ENCODE peak calls at places on chromosomes 16 and 17, in four cellular contexts. One of them, this sample, is unnamed.

GRCh38 chr17:27989046-27989445 is 53.4 kb upstream of the NLK start:
- DNase-seq in Panc1: no peak
- DNase-seq in thoracic aorta: no peak
- DNase-seq in NCI-H1417: no peak
- DNase-seq in this sample: no peak

GRCh38 chr17:82246365-82247174 is 17.7 kb downstream of the SLC16A3 start:
- DNase-seq in Panc1: no peak
- DNase-seq in thoracic aorta: no peak
- DNase-seq in NCI-H1417: no peak
- DNase-seq in this sample: peak; percentile 35

GRCh38 chr16:55333690-55334089 is 9.7 kb downstream of the IRX6 start:
- DNase-seq in Panc1: no peak
- DNase-seq in thoracic aorta: no peak
- DNase-seq in NCI-H1417: no peak
- DNase-seq in this sample: no peak

GRCh38 chr17:63646492-63646815 is 24.2 kb downstream of the MAP3K3 start:
- DNase-seq in Panc1: no peak
- DNase-seq in thoracic aorta: no peak
- DNase-seq in NCI-H1417: no peak
- DNase-seq in this sample: no peak

GRCh38 chr17:59688008-59688407 is 19.2 kb downstream of the PTRH2 start:
- DNase-seq in Panc1: no peak
- DNase-seq in thoracic aorta: no peak
- DNase-seq in NCI-H1417: no peak
- DNase-seq in this sample: no peak

GRCh38 chr17:36703860-36704266 is 102.5 kb downstream of the MRM1 start:
- DNase-seq in Panc1: no peak
- DNase-seq in thoracic aorta: no peak
- DNase-seq in NCI-H1417: no peak
- DNase-seq in this sample: no peak

GRCh38 chr17:61479493-61480413 is 27.5 kb downstream of the TBX4 start:
- DNase-seq in Panc1: no peak
- DNase-seq in thoracic aorta: no peak
- DNase-seq in NCI-H1417: no peak
- DNase-seq in this sample: no peak

GRCh38 chr16:88938933-88939813 is 37.8 kb downstream of the CBFA2T3 start:
- DNase-seq in Panc1: no peak
- DNase-seq in thoracic aorta: no peak
- DNase-seq in NCI-H1417: no peak
- DNase-seq in this sample: no peak

GRCh38 chr16:75139498-75139897 is 8.8 kb upstream of the ZFP1 start:
- DNase-seq in Panc1: no peak
- DNase-seq in thoracic aorta: no peak
- DNase-seq in NCI-H1417: no peak
- DNase-seq in this sample: no peak

GRCh38 chr16:1674751-1675664 is 3.1 kb upstream of the JPT2 start:
- DNase-seq in Panc1: no peak
- DNase-seq in thoracic aorta: no peak
- DNase-seq in NCI-H1417: no peak
- DNase-seq in this sample: no peak

GRCh38 chr17:39716879-39717536 is 13.3 kb downstream of the MIEN1 start:
- DNase-seq in Panc1: no peak
- DNase-seq in thoracic aorta: no peak
- DNase-seq in NCI-H1417: no peak
- DNase-seq in this sample: no peak

GRCh38 chr17:82718986-82719685 is 2.6 kb downstream of the FN3KRP start:
- DNase-seq in Panc1: no peak
- DNase-seq in thoracic aorta: no peak
- DNase-seq in NCI-H1417: peak; percentile 15
- DNase-seq in this sample: no peak

GRCh38 chr17:2571523-2572303 is 21.7 kb upstream of the PAFAH1B1 start:
- DNase-seq in Panc1: no peak
- DNase-seq in thoracic aorta: no peak
- DNase-seq in NCI-H1417: no peak
- DNase-seq in this sample: no peak

GRCh38 chr17:39772987-39773664 is 35.4 kb downstream of the GRB7 start:
- DNase-seq in Panc1: no peak
- DNase-seq in thoracic aorta: no peak
- DNase-seq in NCI-H1417: no peak
- DNase-seq in this sample: no peak

GRCh38 chr16:30064746-30065111 is 831 bp upstream of the ALDOA start:
- DNase-seq in Panc1: no peak
- DNase-seq in thoracic aorta: no peak
- DNase-seq in NCI-H1417: no peak
- DNase-seq in this sample: no peak

GRCh38 chr17:32127156-32127897 is 15.0 kb upstream of the RHOT1 start:
- DNase-seq in Panc1: peak; percentile 20
- DNase-seq in thoracic aorta: peak; percentile 57
- DNase-seq in NCI-H1417: peak; percentile 87
- DNase-seq in this sample: peak; percentile 40

GRCh38 chr16:30092373-30093010 is 768 bp upstream of the TBX6 start:
- DNase-seq in Panc1: no peak
- DNase-seq in thoracic aorta: no peak
- DNase-seq in NCI-H1417: no peak
- DNase-seq in this sample: no peak

GRCh38 chr16:27952811-27953210 is 110.7 kb downstream of the GSG1L start:
- DNase-seq in Panc1: no peak
- DNase-seq in thoracic aorta: no peak
- DNase-seq in NCI-H1417: no peak
- DNase-seq in this sample: no peak

This sample was measured in SK-N-MC.